ENCODE peak calls at places on chromosome 2, in four cellular contexts. P, J, Z and M are unnamed samples.

GRCh38 chr2:8543412-8544167 is 138.3 kb upstream of the ID2 start:
- DNase-seq in Z (peak), P (peak), J (peak), M (peak)

GRCh38 chr2:217623513-217623912 is 379.3 kb downstream of the TNS1 start:
- DNase-seq in J (no peak), Z (no peak), P (no peak), M (no peak)

GRCh38 chr2:12717191-12717987 is 653 bp downstream of the TRIB2 start:
- DNase-seq in J (peak), P (peak), Z (no peak), M (peak)

GRCh38 chr2:176001903-176002683 is at the start of gene LNPK:
- DNase-seq in Z (peak), J (peak), P (peak), M (peak)

GRCh38 chr2:127040169-127040568 is 66.8 kb downstream of the BIN1 start:
- DNase-seq in J (no peak), P (no peak), Z (no peak), M (no peak)

GRCh38 chr2:199850718-199851498 is at the start of gene FTCDNL1:
- DNase-seq in Z (no peak), J (peak), P (peak), M (peak)

GRCh38 chr2:96154506-96155380 is 9.5 kb upstream of the DUSP2 start:
- DNase-seq in Z (no peak), P (no peak), J (no peak), M (no peak)

GRCh38 chr2:221767106-221767878 is 195.2 kb upstream of the EPHA4 start:
- DNase-seq in P (no peak), Z (no peak), J (no peak), M (no peak)